ENCODE peak calls at places on chromosomes 11 and 22, in seven cellular contexts. D is SK-N-SH, K is HCT116, O is K562, V is HepG2, H is H1, B is GM12878. I is an unnamed sample.

GRCh38 chr22:30856699-30857098 is 111.9 kb downstream of the MORC2 start:
- DNase-seq in D (no peak), K (no peak), O (no peak), V (no peak), H (no peak), B (no peak), I (no peak)

GRCh38 chr11:1642288-1643145 is 12.9 kb downstream of the KRTAP5-5 start:
- DNase-seq in D (no peak), K (no peak), O (no peak), V (no peak), H (no peak), B (no peak), I (no peak)

GRCh38 chr11:60164550-60165075 is 18.3 kb downstream of the MS4A6A start:
- DNase-seq in D (no peak), K (no peak), O (no peak), V (no peak), H (no peak), B (no peak), I (no peak)

GRCh38 chr11:111586305-111586915 is 15.8 kb upstream of the SIK2 start:
- DNase-seq in D (peak; percentile 27), K (peak; percentile 55), O (peak; percentile 25), V (peak; percentile 51), H (no peak), B (no peak), I (peak; percentile 28)

GRCh38 chr11:89052220-89052619 is 13.6 kb downstream of the GRM5 start:
- DNase-seq in D (no peak), K (no peak), O (no peak), V (no peak), H (no peak), B (no peak), I (no peak)

GRCh38 chr22:21693333-21693998 is 27.7 kb downstream of the PPIL2 start:
- DNase-seq in D (no peak), K (no peak), O (no peak), V (no peak), H (no peak), B (no peak), I (no peak)

GRCh38 chr11:130475426-130476053 is 27.1 kb downstream of the ADAMTS15 start:
- DNase-seq in D (peak; percentile 13), K (no peak), O (no peak), V (no peak), H (peak; percentile 28), B (no peak), I (no peak)

GRCh38 chr11:127789887-127790286 is 789.3 kb upstream of the KIRREL3 start:
- DNase-seq in D (peak; percentile 58), K (no peak), O (no peak), V (no peak), H (no peak), B (no peak), I (peak; percentile 60)

GRCh38 chr11:69353696-69354544 is 60.0 kb downstream of the MYEOV start:
- DNase-seq in D (peak; percentile 49), K (no peak), O (no peak), V (no peak), H (peak; percentile 45), B (no peak), I (no peak)

GRCh38 chr11:76918941-76919386 is 58.2 kb downstream of the ACER3 start:
- DNase-seq in D (peak; percentile 45), K (peak; percentile 44), O (peak; percentile 21), V (peak; percentile 58), H (no peak), B (peak; percentile 19), I (peak; percentile 30)

GRCh38 chr11:12628322-12628721 is 45.9 kb upstream of the TEAD1 start:
- DNase-seq in D (peak; percentile 49), K (no peak), O (no peak), V (no peak), H (no peak), B (no peak), I (no peak)

GRCh38 chr11:134273317-134273712 is 2.9 kb upstream of the GLB1L3 start:
- DNase-seq in D (no peak), K (no peak), O (no peak), V (no peak), H (no peak), B (no peak), I (no peak)

GRCh38 chr22:50656122-50657070 is 16.2 kb upstream of the SHANK3 start:
- DNase-seq in D (peak; percentile 14), K (no peak), O (no peak), V (peak; percentile 58), H (no peak), B (no peak), I (no peak)

GRCh38 chr11:61737636-61738386 is 14.6 kb upstream of the MYRF start:
- DNase-seq in D (no peak), K (no peak), O (no peak), V (no peak), H (no peak), B (no peak), I (no peak)

GRCh38 chr11:115471367-115471766 is 32.8 kb downstream of the CADM1 start:
- DNase-seq in D (no peak), K (no peak), O (no peak), V (peak; percentile 80), H (no peak), B (peak; percentile 40), I (no peak)

GRCh38 chr22:46390652-46391301 is 55.3 kb downstream of the TRMU start:
- DNase-seq in D (peak; percentile 81), K (no peak), O (peak; percentile 39), V (peak; percentile 64), H (no peak), B (no peak), I (peak; percentile 37)

GRCh38 chr22:46843691-46844297 is 81.3 kb downstream of the TBC1D22A start:
- DNase-seq in D (no peak), K (no peak), O (no peak), V (no peak), H (peak; percentile 29), B (no peak), I (no peak)

GRCh38 chr22:22767876-22768602 is 119.6 kb upstream of the IGLL5 start:
- DNase-seq in D (no peak), K (no peak), O (peak; percentile 90), V (no peak), H (no peak), B (no peak), I (no peak)

GRCh38 chr11:28581286-28582242 is 473.4 kb downstream of the METTL15 start:
- DNase-seq in D (no peak), K (no peak), O (no peak), V (no peak), H (no peak), B (no peak), I (no peak)

GRCh38 chr11:132456735-132457328 is 1075.5 kb downstream of the OPCML start:
- DNase-seq in D (no peak), K (no peak), O (no peak), V (no peak), H (no peak), B (no peak), I (no peak)

GRCh38 chr11:32987851-32988250 is 27.8 kb upstream of the DEPDC7 start:
- DNase-seq in D (no peak), K (no peak), O (no peak), V (no peak), H (no peak), B (no peak), I (no peak)
- TF ChIP-seq JUND in D (no peak), K (no peak), O (no peak), V (no peak), H (no peak), B (no peak), I (no peak)

GRCh38 chr11:33616552-33616951 is 84.1 kb downstream of the C11orf91 start:
- DNase-seq in D (no peak), K (no peak), O (no peak), V (no peak), H (no peak), B (no peak), I (no peak)
- TF ChIP-seq JUND in D (no peak), K (no peak), O (no peak), V (no peak), H (no peak), B (no peak), I (no peak)

GRCh38 chr11:118625976-118626375 is 18.6 kb downstream of the PHLDB1 start:
- DNase-seq in D (peak; percentile 83), K (no peak), O (peak; percentile 51), V (no peak), H (no peak), B (no peak), I (no peak)
- TF ChIP-seq JUND in D (no peak), K (no peak), O (no peak), V (no peak), H (no peak), B (no peak), I (no peak)

DNA sequence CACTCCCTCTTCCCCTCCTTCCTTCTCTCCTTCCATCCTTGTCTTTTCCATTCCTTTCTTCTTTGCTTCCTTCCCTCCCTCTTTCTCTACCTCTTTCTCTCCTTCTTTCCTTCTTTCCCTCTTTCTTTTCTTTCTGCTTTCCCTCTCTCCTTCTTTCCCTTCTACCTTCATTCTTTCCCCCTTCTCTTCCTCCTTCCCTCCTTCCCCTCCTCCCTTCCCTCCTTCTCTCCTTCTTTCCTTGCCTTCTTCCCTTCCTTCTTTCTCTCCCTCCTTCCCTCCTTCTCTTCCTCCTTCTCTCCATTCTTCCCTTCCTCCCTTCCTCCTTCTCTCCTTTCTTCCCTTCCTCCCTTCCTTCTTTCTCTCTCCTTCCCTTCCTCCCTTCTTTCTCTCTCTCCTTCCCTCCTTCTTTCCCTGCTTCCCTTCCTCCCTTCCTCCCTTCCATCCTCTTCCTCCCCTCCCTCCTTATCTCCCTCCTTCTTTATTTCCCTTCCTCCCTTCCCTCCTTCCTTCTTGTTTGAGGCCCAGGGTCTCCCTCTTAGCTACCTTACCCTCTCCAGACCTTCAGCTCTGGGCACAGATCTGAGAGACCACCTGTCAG is 77.0 kb downstream of the BUD13 start:
- DNase-seq in D (no peak), K (no peak), O (no peak), V (no peak), H (no peak), B (no peak), I (no peak)
- TF ChIP-seq JUND in D (no peak), K (no peak), O (no peak), V (no peak), H (no peak), B (no peak), I (no peak)

GRCh38 chr11:118694185-118694584 is 14.7 kb upstream of the TREH start:
- DNase-seq in D (no peak), K (no peak), O (no peak), V (no peak), H (no peak), B (no peak), I (no peak)

GRCh38 chr11:118696673-118697226 is 17.3 kb upstream of the TREH start:
- DNase-seq in D (no peak), K (no peak), O (no peak), V (no peak), H (no peak), B (no peak), I (no peak)

GRCh38 chr11:118697346-118697745 is 17.9 kb upstream of the TREH start:
- DNase-seq in D (no peak), K (no peak), O (no peak), V (no peak), H (no peak), B (no peak), I (no peak)

GRCh38 chr11:118691926-118692830 is 12.7 kb upstream of the TREH start:
- DNase-seq in D (no peak), K (no peak), O (no peak), V (peak; percentile 45), H (no peak), B (peak; percentile 76), I (no peak)

DNA sequence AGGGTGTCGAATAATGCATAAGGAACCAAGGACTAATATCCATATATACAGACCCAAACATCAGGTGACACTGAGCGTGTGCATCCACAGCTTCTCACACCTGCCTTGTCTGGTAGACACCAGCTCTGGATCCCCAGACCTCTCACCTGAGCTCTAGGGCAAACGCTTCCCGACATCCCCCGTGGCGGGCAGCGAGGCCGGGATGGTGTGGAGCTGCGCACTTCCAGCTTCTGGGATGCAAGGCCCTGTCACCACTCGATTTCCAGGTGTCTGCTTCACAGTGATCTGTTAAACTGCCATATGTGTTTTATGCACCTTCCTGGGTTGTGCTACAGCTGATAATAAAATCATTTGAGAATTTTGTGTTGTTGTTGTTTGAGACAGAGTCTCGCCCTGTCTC is 15.3 kb upstream of the TREH start:
- DNase-seq in D (no peak), K (no peak), O (no peak), V (no peak), H (no peak), B (no peak), I (no peak)
- TF ChIP-seq JUND in D (no peak), K (no peak), O (no peak), V (no peak), H (no peak), B (no peak), I (no peak)